ENCODE peak calls at places on chromosomes 6 and 20, in nine cellular contexts. J is stomach; S is endodermal cell; W is activated B cell treated with CpG ODN at 0.5 μM for 24 hours; Z is CD4-positive, alpha-beta T cell; G is Peyer's patch; F is endothelial cell; C is neural crest cell; I is right atrium auricular region. A is an unnamed sample.

GRCh38 chr6:30841644-30842504 is 42.4 kb upstream of the DDR1 start:
- DNase-seq in J (peak; percentile 46), S (no peak), Z (no peak), F (no peak), C (no peak), I (no peak), W (no peak), G (peak; percentile 7), A (no peak)

GRCh38 chr6:145025488-145025887 is 709.8 kb downstream of the EPM2A start:
- DNase-seq in S (no peak), F (no peak), W (no peak), Z (no peak), C (no peak), I (no peak), J (no peak), G (no peak), A (no peak)

GRCh38 chr6:134247854-134248580 is 69.9 kb downstream of the SGK1 start:
- DNase-seq in S (no peak), G (no peak), C (no peak), Z (no peak), I (no peak), J (no peak), F (no peak), W (no peak), A (no peak)

GRCh38 chr20:34581341-34582189 is 23.0 kb downstream of the MAP1LC3A start:
- DNase-seq in C (no peak), I (no peak), Z (no peak), J (no peak), S (no peak), F (no peak), W (no peak), G (no peak), A (no peak)

GRCh38 chr6:2980465-2980855 is 9.1 kb upstream of the SERPINB6 start:
- DNase-seq in S (peak; percentile 46), G (no peak), F (no peak), C (no peak), I (no peak), J (no peak), W (no peak), Z (no peak), A (no peak)

GRCh38 chr20:41619360-41620115 is 1.4 kb upstream of the CHD6 start:
- DNase-seq in G (no peak), Z (no peak), I (no peak), W (no peak), C (no peak), S (peak; percentile 55), F (peak; percentile 7), J (no peak), A (no peak)

GRCh38 chr6:7914991-7915789 is 4.6 kb upstream of the TXNDC5 start:
- DNase-seq in G (no peak), I (peak; percentile 82), C (no peak), Z (no peak), J (no peak), W (peak; percentile 34), S (peak; percentile 26), F (no peak), A (no peak)

GRCh38 chr20:20430066-20430465 is 62.2 kb downstream of the INSM1 start:
- DNase-seq in C (no peak), J (no peak), W (no peak), Z (no peak), F (no peak), S (no peak), G (no peak), I (no peak), A (no peak)

GRCh38 chr6:3410385-3411360 is 46.2 kb downstream of the SLC22A23 start:
- DNase-seq in F (peak; percentile 76), W (peak; percentile 20), J (peak; percentile 61), I (no peak), G (peak; percentile 73), C (peak; percentile 80), Z (peak; percentile 68), S (peak; percentile 95), A (peak; percentile 75)

GRCh38 chr6:33298773-33299236 is at the start of gene RGL2:
- DNase-seq in C (no peak), G (peak; percentile 83), Z (peak; percentile 75), I (peak; percentile 79), F (peak; percentile 70), J (peak; percentile 83), S (no peak), W (peak; percentile 63), A (peak; percentile 52)

GRCh38 chr6:20427856-20428255 is 26.2 kb downstream of the E2F3 start:
- DNase-seq in C (no peak), G (no peak), S (no peak), J (no peak), F (no peak), W (no peak), Z (no peak), I (no peak), A (no peak)

GRCh38 chr6:112041535-112041934 is 12.4 kb upstream of the CCN6 start:
- DNase-seq in F (no peak), C (peak; percentile 23), J (no peak), W (no peak), G (no peak), I (no peak), S (no peak), Z (no peak), A (no peak)

GRCh38 chr6:11224252-11224965 is 8.1 kb downstream of the NEDD9 start:
- DNase-seq in G (no peak), W (no peak), J (no peak), F (no peak), Z (no peak), I (no peak), C (no peak), S (no peak), A (no peak)

GRCh38 chr6:16821834-16822264 is 60.6 kb upstream of the ATXN1 start:
- DNase-seq in G (no peak), Z (no peak), S (no peak), C (no peak), F (no peak), J (peak; percentile 93), I (no peak), W (no peak), A (no peak)

GRCh38 chr6:136093835-136094234 is 156.3 kb downstream of the MTFR2 start:
- DNase-seq in C (no peak), W (no peak), Z (no peak), G (no peak), I (no peak), F (no peak), J (no peak), S (no peak), A (no peak)

GRCh38 chr6:133502451-133503259 is 261.5 kb downstream of the EYA4 start:
- DNase-seq in G (no peak), W (no peak), J (no peak), I (peak; percentile 71), C (no peak), F (no peak), Z (no peak), S (no peak), A (no peak)

GRCh38 chr6:82015526-82015925 is 232.0 kb downstream of the IBTK start:
- DNase-seq in Z (no peak), F (no peak), W (no peak), G (no peak), C (no peak), I (no peak), J (no peak), S (no peak), A (no peak)

GRCh38 chr6:135322427-135323201 is 141.5 kb downstream of the MYB start:
- DNase-seq in S (no peak), F (no peak), Z (no peak), G (no peak), C (no peak), I (no peak), J (no peak), W (no peak), A (no peak)

GRCh38 chr6:134373282-134373922 is 55.5 kb upstream of the SGK1 start:
- DNase-seq in S (no peak), J (no peak), I (peak; percentile 83), W (no peak), Z (no peak), C (no peak), G (no peak), F (no peak), A (no peak)

GRCh38 chr6:74347161-74347560 is 651.2 kb downstream of the CD109 start:
- DNase-seq in I (no peak), J (no peak), C (no peak), F (no peak), G (no peak), Z (no peak), W (no peak), S (no peak), A (no peak)

GRCh38 chr6:74343804-74344203 is 647.8 kb downstream of the CD109 start:
- DNase-seq in I (no peak), S (no peak), C (no peak), F (no peak), Z (no peak), W (no peak), J (no peak), G (no peak), A (no peak)
- TF ChIP-seq CTCF in I (no peak), S (peak; percentile 47), C (peak; percentile 49), F (no peak), Z (no peak), W (no peak), J (no peak), G (no peak), A (no peak)

DNA sequence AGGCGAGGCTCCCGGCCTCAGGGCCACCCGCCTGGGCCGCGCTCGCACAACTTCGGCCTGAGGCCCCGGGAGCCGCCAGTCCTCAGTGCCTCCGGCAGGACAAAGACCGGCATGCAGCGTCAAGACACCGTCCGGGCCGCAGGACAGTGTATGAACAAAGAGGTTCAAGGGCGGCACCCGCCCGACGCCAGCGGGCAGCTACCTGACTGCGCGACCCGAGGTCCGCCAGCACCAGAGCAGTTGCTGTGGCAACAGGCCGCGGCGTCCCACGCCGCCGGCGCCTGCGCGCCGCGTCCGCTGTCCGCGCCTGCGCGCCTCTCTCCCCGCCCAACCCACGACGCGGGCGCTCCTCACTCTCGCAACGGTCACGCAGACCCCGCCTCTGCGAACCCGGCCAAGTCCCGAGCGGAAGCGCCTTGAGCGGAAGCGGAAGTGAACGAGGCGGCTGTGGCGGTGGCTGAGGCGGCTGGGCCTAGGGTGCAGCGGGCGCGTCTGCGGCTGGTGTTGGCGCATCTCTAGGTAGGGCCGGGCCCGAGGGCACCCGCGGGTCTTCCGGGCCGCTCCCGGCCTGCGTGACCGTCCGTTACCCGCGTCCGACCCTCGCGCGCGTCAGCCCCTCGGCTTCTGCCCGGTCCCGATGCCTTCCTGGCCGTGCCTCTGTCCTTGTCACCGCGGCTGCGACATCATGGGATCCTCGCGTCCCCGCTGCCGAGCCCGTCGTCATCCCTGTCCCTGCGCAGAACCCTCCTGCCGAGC is at the start of gene FAM120B:
- DNase-seq in C (peak; percentile 87), Z (peak; percentile 95), J (peak; percentile 98), S (peak; percentile 93), G (peak; percentile 98), F (peak; percentile 95), W (peak; percentile 93), I (peak; percentile 96), A (peak; percentile 90)
- TF ChIP-seq CTCF in C (no peak), Z (no peak), J (no peak), S (no peak), G (no peak), F (no peak), W (no peak), I (no peak), A (no peak)

GRCh38 chr6:167907837-167908681 is 81.3 kb downstream of the AFDN start:
- DNase-seq in W (no peak), G (no peak), I (no peak), J (no peak), C (no peak), Z (no peak), F (no peak), S (no peak), A (no peak)
- TF ChIP-seq CTCF in W (no peak), G (no peak), I (peak; percentile 14), J (peak; percentile 8), C (peak; percentile 62), Z (no peak), F (no peak), S (peak; percentile 69), A (no peak)

GRCh38 chr6:105744815-105745214 is 341.3 kb upstream of the PRDM1 start:
- DNase-seq in J (no peak), Z (no peak), I (no peak), W (no peak), C (no peak), G (no peak), F (no peak), S (no peak), A (no peak)
- TF ChIP-seq CTCF in J (no peak), Z (no peak), I (no peak), W (no peak), C (no peak), G (no peak), F (no peak), S (no peak), A (no peak)

A was measured in nephron progenitor cell.